ENCODE peak calls at places on chromosome 20, in seven cellular contexts. One of them, this sample, is unnamed. For H3K4me1, the result is how much of the 10 kb centered on the place peaks cover.

GRCh38 chr20:21134883-21135493 is 9.1 kb downstream of the KIZ start:
- DNase-seq in neuronal stem cell: no peak
- DNase-seq in trophoblast cell: no peak
- DNase-seq in mesendoderm: no peak
- DNase-seq in IMR-90: no peak
- DNase-seq in mesenchymal stem cell: no peak
- DNase-seq in H1: no peak
- DNase-seq in this sample: no peak

GRCh38 chr20:52490715-52491430 is 299.3 kb upstream of the ZFP64 start:
- DNase-seq in neuronal stem cell: no peak
- DNase-seq in trophoblast cell: peak
- DNase-seq in mesendoderm: peak
- DNase-seq in IMR-90: peak
- DNase-seq in mesenchymal stem cell: peak
- DNase-seq in H1: no peak
- DNase-seq in this sample: no peak

GRCh38 chr20:381581-382290 is 1.2 kb downstream of the TRIB3 start:
- DNase-seq in neuronal stem cell: peak
- DNase-seq in trophoblast cell: no peak
- DNase-seq in mesendoderm: peak
- DNase-seq in IMR-90: peak
- DNase-seq in mesenchymal stem cell: peak
- DNase-seq in H1: peak
- DNase-seq in this sample: peak

GRCh38 chr20:8997720-8998119 is 71.2 kb upstream of the PLCB4 start:
- DNase-seq in neuronal stem cell: no peak
- DNase-seq in trophoblast cell: no peak
- DNase-seq in mesendoderm: peak
- DNase-seq in IMR-90: no peak
- DNase-seq in mesenchymal stem cell: no peak
- DNase-seq in H1: no peak
- DNase-seq in this sample: no peak

GRCh38 chr20:35257175-35257909 is 20.6 kb downstream of the MMP24OS start:
- DNase-seq in neuronal stem cell: no peak
- DNase-seq in trophoblast cell: no peak
- DNase-seq in mesendoderm: no peak
- DNase-seq in IMR-90: peak
- DNase-seq in mesenchymal stem cell: no peak
- DNase-seq in H1: no peak
- DNase-seq in this sample: no peak

GRCh38 chr20:59777321-59777705 is 156.1 kb downstream of the SYCP2 start:
- DNase-seq in neuronal stem cell: no peak
- DNase-seq in trophoblast cell: no peak
- DNase-seq in mesendoderm: no peak
- DNase-seq in IMR-90: no peak
- DNase-seq in mesenchymal stem cell: no peak
- DNase-seq in H1: no peak
- DNase-seq in this sample: peak

GRCh38 chr20:4813839-4814695 is 92.4 kb downstream of the PRND start:
- DNase-seq in neuronal stem cell: no peak
- DNase-seq in trophoblast cell: no peak
- DNase-seq in mesendoderm: peak
- DNase-seq in IMR-90: no peak
- DNase-seq in mesenchymal stem cell: no peak
- DNase-seq in H1: no peak
- DNase-seq in this sample: no peak

GRCh38 chr20:3045042-3045815 is 623 bp upstream of the MRPS26 start:
- DNase-seq in neuronal stem cell: no peak
- DNase-seq in trophoblast cell: no peak
- DNase-seq in mesendoderm: no peak
- DNase-seq in IMR-90: peak
- DNase-seq in mesenchymal stem cell: peak
- DNase-seq in H1: no peak
- DNase-seq in this sample: peak

GRCh38 chr20:34150616-34151015 is 38.6 kb upstream of the EIF2S2 start:
- DNase-seq in neuronal stem cell: no peak
- DNase-seq in trophoblast cell: no peak
- DNase-seq in mesendoderm: no peak
- DNase-seq in IMR-90: no peak
- DNase-seq in mesenchymal stem cell: no peak
- DNase-seq in H1: no peak
- DNase-seq in this sample: no peak

GRCh38 chr20:5719861-5720401 is 30.3 kb upstream of the SHLD1 start:
- DNase-seq in neuronal stem cell: no peak
- DNase-seq in trophoblast cell: no peak
- DNase-seq in mesendoderm: no peak
- DNase-seq in IMR-90: peak
- DNase-seq in mesenchymal stem cell: peak
- DNase-seq in H1: no peak
- DNase-seq in this sample: no peak

GRCh38 chr20:17650301-17650761 is 31.7 kb downstream of the RRBP1 start:
- DNase-seq in neuronal stem cell: no peak
- DNase-seq in trophoblast cell: no peak
- DNase-seq in mesendoderm: no peak
- DNase-seq in IMR-90: no peak
- DNase-seq in mesenchymal stem cell: no peak
- DNase-seq in H1: no peak
- DNase-seq in this sample: no peak

GRCh38 chr20:50678213-50678898 is 13.0 kb downstream of the RIPOR3 start:
- DNase-seq in neuronal stem cell: no peak
- DNase-seq in trophoblast cell: no peak
- DNase-seq in mesendoderm: no peak
- DNase-seq in IMR-90: no peak
- DNase-seq in mesenchymal stem cell: no peak
- DNase-seq in H1: no peak
- DNase-seq in this sample: no peak

DNA sequence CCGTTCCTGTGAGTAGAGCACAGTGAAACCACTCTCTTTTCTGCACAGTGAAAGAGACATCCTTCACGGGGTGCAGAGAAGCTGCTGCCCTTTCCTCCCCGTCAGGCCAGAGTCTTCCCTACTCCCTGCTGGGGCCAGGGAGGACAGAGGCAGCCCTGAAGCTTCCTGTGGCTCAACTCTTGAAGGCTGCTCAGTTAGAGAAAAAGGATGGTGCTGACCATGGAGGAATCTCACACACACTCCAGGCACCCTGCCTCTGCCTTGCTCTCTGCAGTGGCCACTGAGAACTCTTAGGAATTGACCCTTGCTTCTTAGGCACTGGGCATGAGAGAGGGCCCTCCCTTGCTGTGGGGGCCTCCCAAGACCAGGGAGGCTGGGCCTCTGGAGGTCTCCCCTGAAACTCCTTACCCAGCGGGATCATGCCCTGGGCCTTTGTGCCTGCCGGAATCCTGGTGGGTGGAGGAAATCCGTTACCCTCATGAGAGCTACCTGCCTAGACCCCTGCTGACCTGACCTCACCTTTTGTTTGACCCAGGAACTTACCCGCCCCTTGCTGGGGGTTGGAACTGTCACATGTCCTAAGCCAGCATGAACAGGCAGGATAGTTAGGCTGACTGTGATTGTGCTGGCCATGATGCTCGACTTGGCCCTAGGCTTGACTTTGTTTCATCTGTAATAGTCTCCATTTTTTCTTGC is 65.0 kb upstream of the CD93 start:
- DNase-seq in neuronal stem cell: no peak
- DNase-seq in trophoblast cell: no peak
- DNase-seq in mesendoderm: no peak
- DNase-seq in IMR-90: no peak
- DNase-seq in mesenchymal stem cell: no peak
- DNase-seq in H1: peak
- DNase-seq in this sample: peak
- H3K4me1 ChIP-seq in neuronal stem cell: under half
- H3K4me1 ChIP-seq in trophoblast cell: under half
- H3K4me1 ChIP-seq in mesendoderm: under half
- H3K4me1 ChIP-seq in IMR-90: under half
- H3K4me1 ChIP-seq in mesenchymal stem cell: under half
- H3K4me1 ChIP-seq in H1: under half
- H3K4me1 ChIP-seq in this sample: under half

GRCh38 chr20:14782731-14783130 is 445.3 kb upstream of the FLRT3 start:
- DNase-seq in neuronal stem cell: no peak
- DNase-seq in trophoblast cell: no peak
- DNase-seq in mesendoderm: no peak
- DNase-seq in IMR-90: no peak
- DNase-seq in mesenchymal stem cell: no peak
- DNase-seq in H1: no peak
- DNase-seq in this sample: no peak
- H3K4ac ChIP-seq in neuronal stem cell: no peak
- H3K4ac ChIP-seq in trophoblast cell: no peak
- H3K4ac ChIP-seq in mesendoderm: no peak
- H3K4ac ChIP-seq in IMR-90: no peak
- H3K4ac ChIP-seq in mesenchymal stem cell: no peak
- H3K4ac ChIP-seq in H1: no peak
- H3K4ac ChIP-seq in this sample: no peak

GRCh38 chr20:47314647-47315338 is 41.7 kb downstream of the ZMYND8 start:
- DNase-seq in neuronal stem cell: no peak
- DNase-seq in trophoblast cell: peak
- DNase-seq in mesendoderm: no peak
- DNase-seq in IMR-90: no peak
- DNase-seq in mesenchymal stem cell: no peak
- DNase-seq in H1: no peak
- DNase-seq in this sample: no peak
- H3K4me1 ChIP-seq in neuronal stem cell: under half
- H3K4me1 ChIP-seq in trophoblast cell: half or more
- H3K4me1 ChIP-seq in mesendoderm: under half
- H3K4me1 ChIP-seq in IMR-90: under half
- H3K4me1 ChIP-seq in mesenchymal stem cell: under half
- H3K4me1 ChIP-seq in H1: half or more
- H3K4me1 ChIP-seq in this sample: under half

GRCh38 chr20:53834044-53834442 is 236.4 kb downstream of the BCAS1 start:
- DNase-seq in neuronal stem cell: no peak
- DNase-seq in trophoblast cell: no peak
- DNase-seq in mesendoderm: no peak
- DNase-seq in IMR-90: no peak
- DNase-seq in mesenchymal stem cell: no peak
- DNase-seq in H1: no peak
- DNase-seq in this sample: no peak
- H3K4ac ChIP-seq in neuronal stem cell: no peak
- H3K4ac ChIP-seq in trophoblast cell: no peak
- H3K4ac ChIP-seq in mesendoderm: no peak
- H3K4ac ChIP-seq in IMR-90: peak
- H3K4ac ChIP-seq in mesenchymal stem cell: no peak
- H3K4ac ChIP-seq in H1: no peak
- H3K4ac ChIP-seq in this sample: no peak